ENCODE peak calls at places on chromosome 15, in seven cellular contexts. G is neural progenitor cell, V is upper lobe of right lung, L is uterus, M is breast epithelium, N is fibroblast of mammary gland, O is GM12865. E is an unnamed sample.

GRCh38 chr15:73326157-73326556 is 42.6 kb downstream of the HCN4 start:
- DNase-seq in G (no peak), N (no peak), O (no peak), V (peak), M (no peak), L (no peak), E (no peak)

GRCh38 chr15:62087671-62088360 is 21.0 kb downstream of the C2CD4A start:
- DNase-seq in O (no peak), L (no peak), M (no peak), G (no peak), V (no peak), N (peak), E (peak)

GRCh38 chr15:77031376-77032050 is 36.6 kb downstream of the PSTPIP1 start:
- DNase-seq in O (peak), V (peak), N (no peak), G (no peak), M (peak), L (no peak), E (no peak)

GRCh38 chr15:89030311-89030710 is 57.9 kb upstream of the ABHD2 start:
- DNase-seq in M (no peak), N (no peak), G (no peak), V (no peak), L (no peak), O (no peak), E (peak)

GRCh38 chr15:96629501-96629900 is 299.0 kb downstream of the NR2F2 start:
- DNase-seq in N (no peak), V (no peak), M (no peak), O (no peak), G (no peak), L (peak), E (no peak)

GRCh38 chr15:48592221-48592731 is 53.2 kb downstream of the FBN1 start:
- DNase-seq in L (no peak), G (no peak), V (no peak), N (peak), M (no peak), O (no peak), E (no peak)

GRCh38 chr15:91896656-91897055 is 43.1 kb downstream of the SLCO3A1 start:
- DNase-seq in M (no peak), L (no peak), N (no peak), O (no peak), G (no peak), V (no peak), E (peak)

GRCh38 chr15:78392430-78392829 is 45.6 kb upstream of the IREB2 start:
- DNase-seq in O (no peak), M (no peak), G (no peak), N (no peak), L (no peak), V (no peak), E (peak)

GRCh38 chr15:63556246-63556645 is 40.9 kb upstream of the FBXL22 start:
- DNase-seq in M (no peak), G (no peak), O (peak), N (no peak), V (no peak), L (no peak), E (no peak)

GRCh38 chr15:45134682-45135604 is 5.1 kb downstream of the DUOX1 start:
- DNase-seq in N (no peak), L (no peak), G (peak), M (no peak), V (peak), O (no peak), E (no peak)

GRCh38 chr15:34161329-34161953 is 48.5 kb downstream of the KATNBL1 start:
- DNase-seq in L (no peak), V (no peak), O (no peak), G (no peak), N (peak), M (no peak), E (peak)

GRCh38 chr15:92166029-92166428 is 227.7 kb upstream of the ST8SIA2 start:
- DNase-seq in O (no peak), N (no peak), G (peak), L (no peak), M (no peak), V (no peak), E (no peak)

GRCh38 chr15:41115652-41116115 is 396 bp downstream of the INO80 start:
- DNase-seq in N (peak), V (peak), L (no peak), M (peak), G (peak), O (no peak), E (peak)

GRCh38 chr15:60004019-60004845 is at the start of gene FOXB1:
- DNase-seq in L (no peak), M (no peak), V (no peak), O (no peak), G (peak), N (no peak), E (no peak)
- TF ChIP-seq CTCF in L (no peak), M (no peak), V (no peak), O (no peak), G (peak), N (no peak), E (no peak)

GRCh38 chr15:58308742-58309355 is 122.9 kb upstream of the LIPC start:
- DNase-seq in V (no peak), N (no peak), L (no peak), M (no peak), O (no peak), G (peak), E (no peak)
- TF ChIP-seq CTCF in V (no peak), N (no peak), L (no peak), M (no peak), O (no peak), G (peak), E (no peak)

GRCh38 chr15:74843445-74843828 is 481 bp upstream of the ULK3 start:
- DNase-seq in O (no peak), V (no peak), G (no peak), N (no peak), L (no peak), M (no peak), E (no peak)
- TF ChIP-seq CTCF in O (no peak), V (peak), G (peak), N (no peak), L (no peak), M (no peak), E (no peak)

GRCh38 chr15:31970007-31970406 is 60.3 kb upstream of the CHRNA7 start:
- DNase-seq in L (no peak), M (no peak), G (no peak), N (no peak), O (no peak), V (no peak), E (no peak)

DNA sequence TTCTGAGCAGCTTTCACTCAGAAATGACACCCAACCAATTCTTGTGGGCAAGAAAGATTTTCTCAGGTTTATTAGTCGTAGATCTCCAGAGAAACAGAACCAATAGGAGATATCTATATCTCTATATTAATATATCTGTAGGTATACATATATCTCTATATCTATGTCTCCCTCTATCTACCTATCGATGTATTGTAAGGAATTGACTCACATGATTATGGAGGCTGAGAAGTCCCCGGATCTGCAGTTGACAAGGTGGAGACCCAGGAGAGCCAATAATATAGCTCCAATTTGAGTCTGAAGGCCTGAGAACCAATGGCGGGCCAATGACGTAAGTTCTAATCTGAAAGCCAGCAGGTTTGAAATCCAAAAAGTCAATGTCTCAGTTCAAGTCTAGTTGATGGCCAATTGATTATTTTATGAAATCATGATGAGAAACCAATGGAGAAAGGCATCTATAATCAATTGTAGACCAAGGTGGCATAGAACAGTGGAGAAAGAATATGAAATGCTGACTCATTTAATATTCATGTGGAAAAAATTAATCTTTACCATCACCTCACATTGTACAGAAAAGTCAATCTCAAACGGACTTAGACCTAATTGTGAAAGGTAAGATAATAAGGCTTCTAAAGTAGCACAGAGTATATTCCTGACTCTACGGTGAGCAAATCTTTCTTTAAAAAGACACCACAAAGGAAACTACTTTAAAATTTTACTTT is 65.6 kb upstream of the CHRNA7 start:
- DNase-seq in V (no peak), O (no peak), G (no peak), N (no peak), L (no peak), M (no peak), E (no peak)
- TF ChIP-seq CTCF in V (no peak), O (no peak), G (no peak), N (no peak), L (no peak), M (no peak), E (no peak)

GRCh38 chr15:99977945-99978344 is 244.7 kb upstream of the LYSMD4 start:
- DNase-seq in M (no peak), N (no peak), L (no peak), G (no peak), O (no peak), V (no peak), E (no peak)
- TF ChIP-seq CTCF in M (no peak), N (no peak), L (no peak), G (no peak), O (no peak), V (no peak), E (no peak)

DNA sequence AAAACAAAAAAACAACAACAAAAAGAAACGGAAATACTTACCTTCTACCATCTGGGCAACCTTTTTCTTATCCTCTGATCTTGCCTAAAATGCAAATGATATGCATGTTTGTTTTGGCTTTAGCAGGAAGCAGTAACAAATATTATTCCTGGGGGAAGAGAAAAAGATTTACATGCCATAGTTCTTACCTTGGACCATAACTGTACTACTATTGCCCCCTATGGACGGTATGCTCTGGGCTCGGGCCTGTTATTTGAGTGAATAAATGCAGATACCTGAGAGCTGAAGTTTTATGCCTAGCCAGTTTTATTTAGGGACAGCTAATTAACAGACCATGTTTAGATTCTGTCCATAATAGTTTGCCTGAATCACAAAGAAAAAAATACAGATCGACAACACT is 12.6 kb upstream of the STARD5 start:
- DNase-seq in V (no peak), L (no peak), M (no peak), O (peak), G (no peak), N (peak), E (peak)
- TF ChIP-seq CTCF in V (peak), L (peak), M (no peak), O (peak), G (peak), N (peak), E (peak)